ENCODE peak calls at places on chromosomes 6 and 20, in four cellular contexts. L is suprapubic skin, S is transverse colon, T is fibroblast of lung. M is an unnamed sample.
A peak's percentile ranks its signal among the peaks of the same experiment; 100 is the strongest.

GRCh38 chr6:129317931-129318820 is 391.8 kb downstream of the ARHGAP18 start:
- DNase-seq in S (no peak), T (peak; percentile 47), L (no peak), M (no peak)

GRCh38 chr6:1596088-1596852 is 13.4 kb upstream of the FOXC1 start:
- DNase-seq in T (no peak), L (no peak), S (peak; percentile 55), M (peak; percentile 77)

GRCh38 chr20:24708411-24709295 is 239.2 kb downstream of the SYNDIG1 start:
- DNase-seq in L (no peak), S (no peak), T (no peak), M (peak; percentile 43)

GRCh38 chr6:154139894-154140293 is 100.9 kb downstream of the OPRM1 start:
- DNase-seq in T (peak; percentile 33), L (no peak), S (no peak), M (no peak)

GRCh38 chr20:40279390-40279789 is 409.6 kb downstream of the MAFB start:
- DNase-seq in L (no peak), S (peak; percentile 13), T (no peak), M (no peak)

GRCh38 chr20:59777814-59778575 is 155.4 kb downstream of the SYCP2 start:
- DNase-seq in L (peak; percentile 46), S (no peak), T (no peak), M (peak; percentile 66)

GRCh38 chr6:87472525-87473418 is at the start of gene SLC35A1:
- DNase-seq in T (peak; percentile 79), S (peak; percentile 89), L (peak; percentile 91), M (peak; percentile 93)

GRCh38 chr6:11251553-11252358 is 19.3 kb upstream of the NEDD9 start:
- DNase-seq in T (peak; percentile 72), S (peak; percentile 44), L (no peak), M (peak; percentile 90)

GRCh38 chr6:139161169-139161568 is 26.3 kb downstream of the HECA start:
- DNase-seq in T (peak; percentile 74), L (no peak), S (no peak), M (no peak)

GRCh38 chr6:89488438-89488837 is 55.5 kb downstream of the ANKRD6 start:
- DNase-seq in L (no peak), S (no peak), T (no peak), M (no peak)

GRCh38 chr6:16635810-16636602 is 125.3 kb downstream of the ATXN1 start:
- DNase-seq in S (peak; percentile 15), L (no peak), T (peak; percentile 92), M (no peak)

GRCh38 chr6:138973481-138974140 is 14.4 kb downstream of the REPS1 start:
- DNase-seq in T (peak; percentile 74), L (no peak), S (no peak), M (no peak)

GRCh38 chr6:41723178-41723935 is 12.1 kb downstream of the TFEB start:
- DNase-seq in T (peak; percentile 89), S (peak; percentile 70), L (peak; percentile 85), M (no peak)

GRCh38 chr20:10733122-10733521 is 59.3 kb upstream of the JAG1 start:
- DNase-seq in T (peak; percentile 7), S (no peak), L (no peak), M (no peak)

GRCh38 chr20:48728042-48728837 is 99.6 kb downstream of the PREX1 start:
- DNase-seq in T (no peak), L (no peak), S (no peak), M (no peak)

GRCh38 chr20:407953-408842 is at the start of gene RBCK1:
- DNase-seq in S (peak; percentile 89), L (peak; percentile 91), T (peak; percentile 74), M (peak; percentile 91)

GRCh38 chr20:47360207-47360488 is 3.6 kb upstream of the ZMYND8 start:
- DNase-seq in L (peak; percentile 79), S (peak; percentile 53), T (peak; percentile 44), M (no peak)

GRCh38 chr6:64930664-64931063 is 776.4 kb downstream of the EYS start:
- DNase-seq in T (no peak), L (no peak), S (no peak), M (no peak)

GRCh38 chr20:63284544-63284949 is 8.4 kb upstream of the COL20A1 start:
- DNase-seq in T (no peak), L (no peak), S (no peak), M (no peak)

GRCh38 chr20:51529027-51529749 is 13.3 kb downstream of the NFATC2 start:
- DNase-seq in T (peak; percentile 56), L (no peak), S (no peak), M (no peak)

GRCh38 chr6:41190791-41191190 is 10.2 kb downstream of the TREML2 start:
- DNase-seq in T (no peak), L (no peak), S (no peak), M (no peak)

GRCh38 chr6:49541936-49542335 is 8.5 kb upstream of the C6orf141 start:
- DNase-seq in L (no peak), S (no peak), T (peak; percentile 49), M (no peak)

GRCh38 chr20:10636326-10636818 is 37.4 kb downstream of the JAG1 start:
- DNase-seq in S (no peak), T (peak; percentile 75), L (no peak), M (no peak)

GRCh38 chr20:39878809-39879208 is 810.2 kb downstream of the MAFB start:
- DNase-seq in S (no peak), L (no peak), T (peak; percentile 62), M (no peak)

GRCh38 chr6:151431336-151431735 is 20.6 kb downstream of the RMND1 start:
- DNase-seq in L (no peak), T (peak; percentile 57), S (no peak), M (no peak)

GRCh38 chr6:38387994-38388393 is 251.7 kb downstream of the BTBD9 start:
- DNase-seq in S (no peak), L (no peak), T (peak; percentile 57), M (no peak)

GRCh38 chr6:161418458-161418945 is 144.6 kb upstream of the AGPAT4 start:
- DNase-seq in L (no peak), S (peak; percentile 12), T (peak; percentile 86), M (no peak)

GRCh38 chr6:43865947-43866346 is 95.9 kb downstream of the VEGFA start:
- DNase-seq in S (no peak), T (no peak), L (no peak), M (no peak)

GRCh38 chr20:44217342-44218092 is 6.9 kb upstream of the OSER1 start:
- DNase-seq in S (peak; percentile 85), T (peak; percentile 56), L (peak; percentile 68), M (no peak)

GRCh38 chr6:83065511-83066192 is at the start of gene UBE3D:
- DNase-seq in L (peak; percentile 94), S (peak; percentile 92), T (peak; percentile 71), M (peak; percentile 90)

GRCh38 chr6:37241131-37241530 is 16.4 kb upstream of the TBC1D22B start:
- DNase-seq in S (no peak), L (no peak), T (no peak), M (no peak)

GRCh38 chr6:100446922-100447899 is 17.5 kb downstream of the SIM1 start:
- DNase-seq in T (no peak), L (no peak), S (no peak), M (no peak)

GRCh38 chr6:5710516-5710915 is 296.2 kb downstream of the NRN1 start:
- DNase-seq in L (no peak), S (no peak), T (no peak), M (peak; percentile 35)

GRCh38 chr6:133203344-133203697 is 37.8 kb upstream of the EYA4 start:
- DNase-seq in L (no peak), T (no peak), S (no peak), M (no peak)

GRCh38 chr6:133206942-133207341 is 34.2 kb upstream of the EYA4 start:
- DNase-seq in L (no peak), T (no peak), S (no peak), M (no peak)

GRCh38 chr6:133207754-133208153 is 33.4 kb upstream of the EYA4 start:
- DNase-seq in L (no peak), T (no peak), S (no peak), M (no peak)

GRCh38 chr6:133205304-133205703 is 35.9 kb upstream of the EYA4 start:
- DNase-seq in S (no peak), L (no peak), T (no peak), M (no peak)

GRCh38 chr6:133208183-133208755 is 32.9 kb upstream of the EYA4 start:
- DNase-seq in S (no peak), L (no peak), T (peak; percentile 49), M (no peak)
- H3K27ac ChIP-seq in S (no peak overlapping the region), L (no peak overlapping the region), T (no peak overlapping the region), M (no peak overlapping the region)

DNA sequence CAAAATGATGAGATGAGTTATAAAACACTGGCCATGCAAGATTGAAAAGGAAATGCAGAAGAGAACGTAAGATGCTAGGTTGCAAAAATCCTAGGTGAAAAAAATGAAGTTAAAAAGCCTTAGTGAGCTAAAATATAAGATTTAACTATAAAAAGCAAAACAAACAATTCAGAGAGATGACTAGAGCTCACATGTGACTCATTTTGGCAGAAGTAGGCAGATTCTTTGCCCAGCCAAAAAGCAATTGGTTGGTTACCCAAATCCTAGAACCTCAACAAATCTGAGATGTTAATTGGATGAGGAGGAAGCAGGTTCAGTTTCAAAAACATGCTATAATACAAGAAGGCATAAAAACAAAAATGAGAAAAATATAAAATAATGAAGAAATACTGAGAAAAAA is 249.1 kb downstream of the OGFRL1 start:
- DNase-seq in L (no peak), S (no peak), T (peak; percentile 51), M (no peak)
- H3K4me3 ChIP-seq in L (no peak overlapping the region), S (no peak overlapping the region), T (no peak overlapping the region), M (no peak overlapping the region)

GRCh38 chr6:167501831-167502385 is 177.0 kb downstream of the TTLL2 start:
- DNase-seq in L (no peak), T (no peak), S (peak; percentile 69), M (no peak)
- TF ChIP-seq CTCF in L (no peak), T (no peak), S (peak; percentile 68), M (no peak)

DNA sequence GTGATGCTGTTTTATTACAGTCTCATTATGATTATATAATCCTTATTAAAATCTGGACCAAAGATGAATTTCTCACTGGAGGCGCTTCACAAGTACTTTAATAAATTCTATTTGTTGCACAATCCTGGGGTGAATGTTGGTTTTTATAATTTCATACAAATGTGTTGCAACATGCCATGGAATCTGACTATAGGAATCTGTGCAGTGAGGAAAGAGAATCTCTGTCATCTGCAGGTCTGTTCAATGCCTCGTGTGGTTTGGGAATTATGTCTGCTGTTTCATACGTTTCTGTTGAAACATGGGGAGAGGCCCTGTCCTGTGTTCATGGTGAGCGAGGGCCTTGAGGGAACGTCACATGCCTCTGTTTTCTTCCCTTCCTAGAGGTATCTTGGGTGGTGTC is 277.3 kb downstream of the CDH4 start:
- DNase-seq in L (no peak), T (no peak), S (no peak), M (no peak)
- H3K27ac ChIP-seq in L (no peak overlapping the region), T (no peak overlapping the region), S (no peak overlapping the region), M (no peak overlapping the region)